ENCODE peak calls at places on chromosomes 12 and 14, in ten cellular contexts. One of them, this sample, is unnamed.

GRCh38 chr12:87509233-87509820 is 519.9 kb downstream of the C12orf50 start:
- DNase-seq in HepG2: no peak
- DNase-seq in lower leg skin: no peak
- DNase-seq in IMR-90: peak
- DNase-seq in neural progenitor cell: no peak
- DNase-seq in GM10248: peak
- DNase-seq in GM06990: no peak
- DNase-seq in pancreas: no peak
- DNase-seq in tibial artery: no peak
- DNase-seq in foreskin fibroblast: peak
- DNase-seq in this sample: no peak

GRCh38 chr12:80745851-80746250 is 29.1 kb downstream of the MYF5 start:
- DNase-seq in HepG2: no peak
- DNase-seq in lower leg skin: no peak
- DNase-seq in IMR-90: no peak
- DNase-seq in neural progenitor cell: no peak
- DNase-seq in GM10248: no peak
- DNase-seq in GM06990: no peak
- DNase-seq in pancreas: no peak
- DNase-seq in tibial artery: no peak
- DNase-seq in foreskin fibroblast: no peak
- DNase-seq in this sample: no peak

GRCh38 chr14:103239751-103240150 is 94.3 kb upstream of the EIF5 start:
- DNase-seq in HepG2: no peak
- DNase-seq in lower leg skin: no peak
- DNase-seq in IMR-90: no peak
- DNase-seq in neural progenitor cell: no peak
- DNase-seq in GM10248: no peak
- DNase-seq in GM06990: no peak
- DNase-seq in pancreas: no peak
- DNase-seq in tibial artery: peak
- DNase-seq in foreskin fibroblast: no peak
- DNase-seq in this sample: no peak

GRCh38 chr14:94547726-94548125 is 13.5 kb upstream of the SERPINA4 start:
- DNase-seq in HepG2: no peak
- DNase-seq in lower leg skin: no peak
- DNase-seq in IMR-90: no peak
- DNase-seq in neural progenitor cell: no peak
- DNase-seq in GM10248: no peak
- DNase-seq in GM06990: no peak
- DNase-seq in pancreas: no peak
- DNase-seq in tibial artery: no peak
- DNase-seq in foreskin fibroblast: no peak
- DNase-seq in this sample: no peak

GRCh38 chr12:68334136-68334535 is 2.0 kb upstream of the MDM1 start:
- DNase-seq in HepG2: no peak
- DNase-seq in lower leg skin: no peak
- DNase-seq in IMR-90: no peak
- DNase-seq in neural progenitor cell: peak
- DNase-seq in GM10248: peak
- DNase-seq in GM06990: no peak
- DNase-seq in pancreas: no peak
- DNase-seq in tibial artery: no peak
- DNase-seq in foreskin fibroblast: no peak
- DNase-seq in this sample: no peak

GRCh38 chr12:126891789-126892188 is 1375.2 kb upstream of the TMEM132C start:
- DNase-seq in HepG2: no peak
- DNase-seq in lower leg skin: no peak
- DNase-seq in IMR-90: no peak
- DNase-seq in neural progenitor cell: no peak
- DNase-seq in GM10248: no peak
- DNase-seq in GM06990: no peak
- DNase-seq in pancreas: no peak
- DNase-seq in tibial artery: no peak
- DNase-seq in foreskin fibroblast: no peak
- DNase-seq in this sample: peak

GRCh38 chr12:68557011-68557715 is 53.5 kb upstream of the RAP1B start:
- DNase-seq in HepG2: no peak
- DNase-seq in lower leg skin: no peak
- DNase-seq in IMR-90: peak
- DNase-seq in neural progenitor cell: peak
- DNase-seq in GM10248: no peak
- DNase-seq in GM06990: no peak
- DNase-seq in pancreas: no peak
- DNase-seq in tibial artery: no peak
- DNase-seq in foreskin fibroblast: peak
- DNase-seq in this sample: no peak

GRCh38 chr14:61403411-61403810 is 82.0 kb downstream of the PRKCH start:
- DNase-seq in HepG2: no peak
- DNase-seq in lower leg skin: no peak
- DNase-seq in IMR-90: no peak
- DNase-seq in neural progenitor cell: no peak
- DNase-seq in GM10248: peak
- DNase-seq in GM06990: no peak
- DNase-seq in pancreas: no peak
- DNase-seq in tibial artery: no peak
- DNase-seq in foreskin fibroblast: no peak
- DNase-seq in this sample: no peak

GRCh38 chr12:89781161-89781560 is 72.5 kb upstream of the ATP2B1 start:
- DNase-seq in HepG2: no peak
- DNase-seq in lower leg skin: no peak
- DNase-seq in IMR-90: no peak
- DNase-seq in neural progenitor cell: no peak
- DNase-seq in GM10248: no peak
- DNase-seq in GM06990: no peak
- DNase-seq in pancreas: no peak
- DNase-seq in tibial artery: no peak
- DNase-seq in foreskin fibroblast: no peak
- DNase-seq in this sample: no peak

GRCh38 chr14:67359775-67360468 is at the start of the genes ATP6V1D and EIF2S1:
- DNase-seq in HepG2: peak
- DNase-seq in lower leg skin: peak
- DNase-seq in IMR-90: peak
- DNase-seq in neural progenitor cell: peak
- DNase-seq in GM10248: peak
- DNase-seq in GM06990: peak
- DNase-seq in pancreas: peak
- DNase-seq in tibial artery: peak
- DNase-seq in foreskin fibroblast: peak
- DNase-seq in this sample: peak

GRCh38 chr14:77615231-77616132 is 955 bp downstream of the SPTLC2 start:
- DNase-seq in HepG2: no peak
- DNase-seq in lower leg skin: no peak
- DNase-seq in IMR-90: peak
- DNase-seq in neural progenitor cell: peak
- DNase-seq in GM10248: no peak
- DNase-seq in GM06990: peak
- DNase-seq in pancreas: no peak
- DNase-seq in tibial artery: no peak
- DNase-seq in foreskin fibroblast: peak
- DNase-seq in this sample: no peak

GRCh38 chr14:91897121-91897701 is 29.9 kb upstream of the TC2N start:
- DNase-seq in HepG2: no peak
- DNase-seq in lower leg skin: no peak
- DNase-seq in IMR-90: peak
- DNase-seq in neural progenitor cell: no peak
- DNase-seq in GM10248: no peak
- DNase-seq in GM06990: no peak
- DNase-seq in pancreas: peak
- DNase-seq in tibial artery: peak
- DNase-seq in foreskin fibroblast: peak
- DNase-seq in this sample: no peak

GRCh38 chr12:80939231-80939950 is 1.7 kb upstream of the LIN7A start:
- DNase-seq in HepG2: peak
- DNase-seq in lower leg skin: no peak
- DNase-seq in IMR-90: no peak
- DNase-seq in neural progenitor cell: no peak
- DNase-seq in GM10248: no peak
- DNase-seq in GM06990: no peak
- DNase-seq in pancreas: no peak
- DNase-seq in tibial artery: no peak
- DNase-seq in foreskin fibroblast: peak
- DNase-seq in this sample: no peak

GRCh38 chr12:22577667-22578066 is 33.3 kb upstream of the C2CD5 start:
- DNase-seq in HepG2: no peak
- DNase-seq in lower leg skin: no peak
- DNase-seq in IMR-90: peak
- DNase-seq in neural progenitor cell: no peak
- DNase-seq in GM10248: no peak
- DNase-seq in GM06990: no peak
- DNase-seq in pancreas: no peak
- DNase-seq in tibial artery: no peak
- DNase-seq in foreskin fibroblast: no peak
- DNase-seq in this sample: no peak

GRCh38 chr14:95515523-95516517 is 630 bp downstream of the SYNE3 start:
- DNase-seq in HepG2: peak
- DNase-seq in lower leg skin: peak
- DNase-seq in IMR-90: peak
- DNase-seq in neural progenitor cell: peak
- DNase-seq in GM10248: peak
- DNase-seq in GM06990: peak
- DNase-seq in pancreas: peak
- DNase-seq in tibial artery: peak
- DNase-seq in foreskin fibroblast: no peak
- DNase-seq in this sample: peak

GRCh38 chr12:29519585-29520182 is 22.2 kb upstream of the OVCH1 start:
- DNase-seq in HepG2: peak
- DNase-seq in lower leg skin: no peak
- DNase-seq in IMR-90: peak
- DNase-seq in neural progenitor cell: peak
- DNase-seq in GM10248: peak
- DNase-seq in GM06990: no peak
- DNase-seq in pancreas: no peak
- DNase-seq in tibial artery: no peak
- DNase-seq in foreskin fibroblast: peak
- DNase-seq in this sample: peak
- TF ChIP-seq CTCF in HepG2: peak
- TF ChIP-seq CTCF in lower leg skin: no peak
- TF ChIP-seq CTCF in IMR-90: peak
- TF ChIP-seq CTCF in neural progenitor cell: peak
- TF ChIP-seq CTCF in GM10248: peak
- TF ChIP-seq CTCF in GM06990: peak
- TF ChIP-seq CTCF in pancreas: peak
- TF ChIP-seq CTCF in tibial artery: peak
- TF ChIP-seq CTCF in foreskin fibroblast: peak
- TF ChIP-seq CTCF in this sample: peak

DNA sequence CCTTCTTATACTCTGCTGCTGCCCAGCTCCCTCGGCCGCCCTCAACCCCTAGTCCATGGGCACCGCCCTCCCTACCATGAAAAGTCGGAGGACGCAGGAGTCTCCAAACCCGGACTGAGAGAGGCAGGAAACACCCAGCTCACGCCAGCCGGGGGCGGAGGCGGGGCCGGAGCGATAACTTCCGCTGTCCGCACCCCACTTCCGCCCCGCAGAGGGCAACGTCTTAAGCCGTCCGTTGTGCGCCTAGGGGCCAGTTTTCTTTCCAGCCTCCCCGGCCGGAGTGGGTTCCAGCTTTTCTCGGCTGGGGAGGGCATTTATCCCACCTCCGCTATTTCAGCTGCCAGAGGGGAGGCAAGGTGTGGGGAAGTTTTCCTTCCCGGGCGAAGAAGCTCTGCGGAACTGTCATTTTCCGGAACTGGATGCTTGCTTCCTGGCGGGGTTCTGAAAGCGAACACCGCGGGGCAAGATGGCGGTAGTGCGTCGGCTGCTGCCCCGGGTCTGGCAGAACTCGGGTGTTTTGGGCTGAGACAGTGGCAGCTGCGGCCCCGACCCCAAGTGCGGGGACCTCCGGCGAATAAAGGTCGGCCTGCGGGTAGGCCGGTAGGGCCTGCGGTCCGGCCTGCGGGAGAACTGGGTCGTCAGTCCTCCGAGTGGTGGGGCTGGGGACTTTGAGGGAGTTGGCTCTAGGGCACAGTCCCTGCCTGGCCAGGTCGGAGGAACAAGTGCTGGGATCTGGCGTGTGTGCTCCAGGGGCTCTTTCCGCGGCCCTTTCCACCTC is at the start of the genes KCTD10 and UBE3B:
- DNase-seq in HepG2: peak
- DNase-seq in lower leg skin: peak
- DNase-seq in IMR-90: peak
- DNase-seq in neural progenitor cell: peak
- DNase-seq in GM10248: peak
- DNase-seq in GM06990: peak
- DNase-seq in pancreas: peak
- DNase-seq in tibial artery: peak
- DNase-seq in foreskin fibroblast: peak
- DNase-seq in this sample: peak
- TF ChIP-seq CTCF in HepG2: peak
- TF ChIP-seq CTCF in lower leg skin: no peak
- TF ChIP-seq CTCF in IMR-90: no peak
- TF ChIP-seq CTCF in neural progenitor cell: no peak
- TF ChIP-seq CTCF in GM10248: no peak
- TF ChIP-seq CTCF in GM06990: no peak
- TF ChIP-seq CTCF in pancreas: no peak
- TF ChIP-seq CTCF in tibial artery: peak
- TF ChIP-seq CTCF in foreskin fibroblast: no peak
- TF ChIP-seq CTCF in this sample: no peak

DNA sequence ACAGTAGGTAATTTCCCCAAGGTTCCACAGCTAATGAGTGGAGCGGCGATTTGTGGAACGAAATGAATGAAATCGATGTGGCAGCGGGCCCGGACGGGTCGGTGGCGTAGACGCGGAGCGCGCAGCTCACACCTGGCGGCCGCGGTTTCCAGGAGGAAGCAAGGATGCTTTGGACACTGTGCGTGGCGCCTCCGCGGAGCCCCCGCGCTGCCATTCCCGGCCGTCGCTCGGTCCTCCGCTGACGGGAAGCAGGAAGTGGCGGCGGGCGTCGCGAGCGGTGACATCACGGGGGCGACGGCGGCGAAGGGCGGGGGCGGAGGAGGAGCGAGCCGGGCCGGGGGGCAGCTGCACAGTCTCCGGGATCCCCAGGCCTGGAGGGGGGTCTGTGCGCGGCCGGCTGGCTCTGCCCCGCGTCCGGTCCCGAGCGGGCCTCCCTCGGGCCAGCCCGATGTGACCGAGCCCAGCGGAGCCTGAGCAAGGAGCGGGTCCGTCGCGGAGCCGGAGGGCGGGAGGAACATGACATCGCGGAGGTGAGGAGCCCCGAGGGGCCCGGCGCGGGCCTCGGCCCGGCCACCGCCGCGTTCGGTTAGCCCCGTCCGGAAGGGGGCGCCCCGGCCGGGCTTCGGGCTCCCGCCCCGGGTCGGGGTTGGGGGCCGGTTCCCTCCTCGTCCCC is at the start of gene PTPN11:
- DNase-seq in HepG2: peak
- DNase-seq in lower leg skin: peak
- DNase-seq in IMR-90: peak
- DNase-seq in neural progenitor cell: peak
- DNase-seq in GM10248: peak
- DNase-seq in GM06990: peak
- DNase-seq in pancreas: peak
- DNase-seq in tibial artery: peak
- DNase-seq in foreskin fibroblast: peak
- DNase-seq in this sample: peak
- TF ChIP-seq CTCF in HepG2: peak
- TF ChIP-seq CTCF in lower leg skin: no peak
- TF ChIP-seq CTCF in IMR-90: peak
- TF ChIP-seq CTCF in neural progenitor cell: peak
- TF ChIP-seq CTCF in GM10248: peak
- TF ChIP-seq CTCF in GM06990: no peak
- TF ChIP-seq CTCF in pancreas: no peak
- TF ChIP-seq CTCF in tibial artery: no peak
- TF ChIP-seq CTCF in foreskin fibroblast: no peak
- TF ChIP-seq CTCF in this sample: peak

GRCh38 chr14:90777358-90777757 is 38.9 kb downstream of the TTC7B start:
- DNase-seq in HepG2: no peak
- DNase-seq in lower leg skin: no peak
- DNase-seq in IMR-90: no peak
- DNase-seq in neural progenitor cell: no peak
- DNase-seq in GM10248: no peak
- DNase-seq in GM06990: no peak
- DNase-seq in pancreas: no peak
- DNase-seq in tibial artery: peak
- DNase-seq in foreskin fibroblast: no peak
- DNase-seq in this sample: no peak
- TF ChIP-seq CTCF in HepG2: no peak
- TF ChIP-seq CTCF in lower leg skin: no peak
- TF ChIP-seq CTCF in IMR-90: no peak
- TF ChIP-seq CTCF in neural progenitor cell: no peak
- TF ChIP-seq CTCF in GM10248: no peak
- TF ChIP-seq CTCF in GM06990: no peak
- TF ChIP-seq CTCF in pancreas: no peak
- TF ChIP-seq CTCF in tibial artery: no peak
- TF ChIP-seq CTCF in foreskin fibroblast: no peak
- TF ChIP-seq CTCF in this sample: no peak

This sample was measured in nephron progenitor cell.